ENCODE peak calls at places on chromosomes 16 and 17, in nine cellular contexts. G is stimulated activated CD4-positive, alpha-beta T cell treated with anti-CD3 and anti-CD28 coated beads, Interleukin-1b, Interleukin-23, amount 100 ng/mL, for 24 hours; I is CD8-positive, alpha-beta memory T cell; Y is T-helper 9 cell; D is NCI-H2029; H is hypothalamus; M is NCI-H1436 treated with DMSO at 0.1 percent for 48 hours; P is A172; W is SJSA1. R is an unnamed sample.

GRCh38 chr16:363110-364090 is 6.9 kb downstream of the MRPL28 start:
- DNase-seq in G (no peak), M (no peak), D (no peak), P (no peak), W (no peak), H (no peak), Y (no peak), I (no peak), R (no peak)

GRCh38 chr16:13988038-13988437 is 68.1 kb downstream of the ERCC4 start:
- DNase-seq in G (no peak), Y (no peak), D (no peak), I (no peak), W (no peak), M (no peak), H (no peak), P (no peak), R (no peak)

GRCh38 chr17:78147315-78147998 is 1.3 kb downstream of the C17orf99 start:
- DNase-seq in D (no peak), P (no peak), I (no peak), W (no peak), Y (no peak), M (no peak), G (no peak), H (no peak), R (no peak)

GRCh38 chr17:62968445-62968923 is 2.4 kb downstream of the TANC2 start:
- DNase-seq in I (peak; percentile 66), Y (peak; percentile 21), P (peak; percentile 90), W (peak; percentile 80), D (peak; percentile 71), G (no peak), M (peak; percentile 89), H (peak; percentile 26), R (peak; percentile 69)

GRCh38 chr17:51709867-51710266 is 448.6 kb downstream of the CA10 start:
- DNase-seq in D (no peak), H (no peak), P (no peak), G (no peak), Y (no peak), M (no peak), W (no peak), I (no peak), R (no peak)

GRCh38 chr17:55572139-55572538 is 60.9 kb upstream of the SMIM36 start:
- DNase-seq in D (no peak), W (no peak), H (no peak), G (no peak), I (no peak), Y (no peak), P (no peak), M (no peak), R (no peak)

GRCh38 chr17:79947351-79948031 is 88.2 kb downstream of the TBC1D16 start:
- DNase-seq in M (no peak), I (no peak), P (peak; percentile 95), G (no peak), D (no peak), H (no peak), Y (no peak), W (no peak), R (peak; percentile 9)

GRCh38 chr17:63040816-63041215 is 74.8 kb downstream of the TANC2 start:
- DNase-seq in Y (no peak), P (no peak), I (no peak), M (no peak), G (no peak), W (no peak), H (no peak), D (no peak), R (no peak)

GRCh38 chr16:25827709-25828108 is 135.9 kb downstream of the HS3ST4 start:
- DNase-seq in P (no peak), G (no peak), I (no peak), H (no peak), W (no peak), D (no peak), M (no peak), Y (no peak), R (no peak)

GRCh38 chr16:29009050-29009837 is 24.4 kb downstream of the LAT start:
- DNase-seq in P (no peak), M (no peak), I (no peak), D (no peak), H (no peak), G (no peak), W (no peak), Y (no peak), R (no peak)

GRCh38 chr17:79095345-79096055 is 20.9 kb downstream of the ENGASE start:
- DNase-seq in P (peak; percentile 33), I (no peak), W (no peak), H (no peak), D (no peak), G (no peak), Y (no peak), M (no peak), R (no peak)

GRCh38 chr16:4213721-4214120 is 28.2 kb downstream of the SRL start:
- DNase-seq in W (no peak), M (no peak), H (no peak), I (no peak), P (no peak), G (no peak), D (no peak), Y (no peak), R (no peak)

GRCh38 chr17:35315283-35315682 is 58.1 kb downstream of the SLFN11 start:
- DNase-seq in M (no peak), G (no peak), H (no peak), D (no peak), P (peak; percentile 85), I (no peak), W (peak; percentile 72), Y (no peak), R (no peak)

GRCh38 chr16:55510185-55510805 is 1.4 kb downstream of the LPCAT2 start:
- DNase-seq in H (no peak), P (no peak), M (no peak), Y (no peak), I (no peak), G (no peak), D (no peak), W (no peak), R (no peak)

GRCh38 chr16:11200523-11201063 is 55.4 kb downstream of the SOCS1 start:
- DNase-seq in Y (no peak), D (no peak), G (no peak), H (no peak), M (no peak), I (no peak), P (no peak), W (no peak), R (no peak)

GRCh38 chr16:53769787-53770186 is 65.8 kb downstream of the FTO start:
- DNase-seq in M (no peak), I (no peak), P (no peak), H (no peak), G (no peak), Y (no peak), D (no peak), W (no peak), R (no peak)

GRCh38 chr16:15530085-15530484 is 95.7 kb downstream of the BMERB1 start:
- DNase-seq in P (no peak), Y (no peak), D (no peak), G (no peak), W (no peak), I (no peak), M (no peak), H (no peak), R (no peak)

GRCh38 chr17:2137342-2138098 is 82.6 kb downstream of the HIC1 start:
- DNase-seq in Y (no peak), G (no peak), W (peak; percentile 74), D (no peak), H (no peak), P (peak; percentile 61), I (no peak), M (no peak), R (no peak)

GRCh38 chr17:10807704-10808128 is 3.8 kb upstream of the TMEM238L start:
- DNase-seq in Y (no peak), D (no peak), H (no peak), G (no peak), I (no peak), M (no peak), P (no peak), W (no peak), R (no peak)

GRCh38 chr16:85984947-85985451 is 86.0 kb downstream of the IRF8 start:
- DNase-seq in H (peak; percentile 22), D (no peak), W (no peak), G (no peak), M (no peak), Y (no peak), I (no peak), P (no peak), R (no peak)

GRCh38 chr16:21649196-21649595 is 3.2 kb downstream of the IGSF6 start:
- DNase-seq in Y (no peak), W (no peak), I (no peak), P (no peak), M (no peak), H (no peak), G (no peak), D (no peak), R (no peak)

GRCh38 chr16:88385112-88385594 is 2.4 kb downstream of the ZNF469 start:
- DNase-seq in P (no peak), H (no peak), M (no peak), D (no peak), Y (no peak), I (no peak), G (no peak), W (no peak), R (no peak)

GRCh38 chr16:89217138-89217387 is 440 bp upstream of the ZNF778 start:
- DNase-seq in H (no peak), I (no peak), P (no peak), G (no peak), M (no peak), D (no peak), W (no peak), Y (no peak), R (no peak)

GRCh38 chr17:82301916-82302497 is 15.4 kb downstream of the CD7 start:
- DNase-seq in H (no peak), Y (peak; percentile 43), G (no peak), M (no peak), W (no peak), D (no peak), P (no peak), I (peak; percentile 54), R (no peak)

GRCh38 chr17:43940630-43941029 is 1.6 kb downstream of the PPY start:
- DNase-seq in W (peak; percentile 62), Y (no peak), H (no peak), G (no peak), D (no peak), I (no peak), M (no peak), P (peak; percentile 30), R (no peak)

GRCh38 chr17:28828294-28829040 is 14.1 kb downstream of the FAM222B start:
- DNase-seq in Y (no peak), M (no peak), H (no peak), D (no peak), W (peak; percentile 47), P (no peak), I (no peak), G (no peak), R (no peak)

GRCh38 chr16:351804-352520 is 561 bp downstream of the AXIN1 start:
- DNase-seq in M (no peak), G (no peak), Y (peak; percentile 39), P (no peak), W (peak; percentile 30), I (no peak), D (no peak), H (no peak), R (no peak)

GRCh38 chr17:75549246-75550138 is 24.0 kb downstream of the LLGL2 start:
- DNase-seq in H (no peak), G (no peak), W (no peak), I (no peak), M (peak; percentile 51), D (peak; percentile 88), Y (no peak), P (no peak), R (no peak)

GRCh38 chr17:73492802-73493139 is 151.5 kb downstream of the SDK2 start:
- DNase-seq in G (no peak), H (no peak), M (peak; percentile 48), W (no peak), D (no peak), P (no peak), I (no peak), Y (no peak), R (no peak)

GRCh38 chr17:21201302-21201602 is 12.7 kb downstream of the TMEM11 start:
- DNase-seq in G (no peak), P (no peak), M (no peak), D (no peak), W (no peak), H (no peak), Y (no peak), I (no peak), R (no peak)

GRCh38 chr17:49435630-49436029 is 20.9 kb upstream of the PHB1 start:
- DNase-seq in G (no peak), P (no peak), Y (no peak), M (no peak), I (no peak), W (no peak), H (no peak), D (no peak), R (no peak)

R was measured in frontal cortex.